ENCODE peak calls at places on chromosomes 2 and 18, in four cellular contexts. X is GM12878, M is K562, S is HepG2. Q is an unnamed sample.

GRCh38 chr2:1823187-1824169 is 79.2 kb upstream of the PXDN start:
- DNase-seq in X (no peak), M (no peak), S (no peak), Q (peak; percentile 65)

GRCh38 chr2:129930451-129930850 is 49.0 kb upstream of the RAB6C start:
- DNase-seq in X (no peak), S (no peak), M (no peak), Q (no peak)

GRCh38 chr2:238945433-238946150 is 97.7 kb downstream of the TWIST2 start:
- DNase-seq in S (peak; percentile 29), X (no peak), M (peak; percentile 24), Q (peak; percentile 82)

GRCh38 chr18:3624818-3625716 is 175.1 kb downstream of the TGIF1 start:
- DNase-seq in M (peak; percentile 59), X (no peak), S (no peak), Q (no peak)

GRCh38 chr2:207189040-207189439 is 23.3 kb upstream of the KLF7 start:
- DNase-seq in X (no peak), M (no peak), S (no peak), Q (no peak)

GRCh38 chr2:149188291-149188690 is 142.1 kb upstream of the LYPD6 start:
- DNase-seq in X (no peak), S (no peak), M (no peak), Q (no peak)

GRCh38 chr2:118670868-118671267 is 176.6 kb downstream of the EN1 start:
- DNase-seq in X (no peak), M (no peak), S (no peak), Q (no peak)

GRCh38 chr2:191421950-191422349 is 176.7 kb downstream of the MYO1B start:
- DNase-seq in S (no peak), X (no peak), M (no peak), Q (no peak)

GRCh38 chr18:5503740-5504139 is 40.1 kb downstream of the EPB41L3 start:
- DNase-seq in M (no peak), S (no peak), X (no peak), Q (no peak)

GRCh38 chr18:79546781-79547272 is 132.8 kb upstream of the CTDP1 start:
- DNase-seq in M (no peak), S (no peak), X (no peak), Q (no peak)

GRCh38 chr18:55407191-55407590 is 180.8 kb downstream of the TCF4 start:
- DNase-seq in M (no peak), S (no peak), X (no peak), Q (no peak)

DNA sequence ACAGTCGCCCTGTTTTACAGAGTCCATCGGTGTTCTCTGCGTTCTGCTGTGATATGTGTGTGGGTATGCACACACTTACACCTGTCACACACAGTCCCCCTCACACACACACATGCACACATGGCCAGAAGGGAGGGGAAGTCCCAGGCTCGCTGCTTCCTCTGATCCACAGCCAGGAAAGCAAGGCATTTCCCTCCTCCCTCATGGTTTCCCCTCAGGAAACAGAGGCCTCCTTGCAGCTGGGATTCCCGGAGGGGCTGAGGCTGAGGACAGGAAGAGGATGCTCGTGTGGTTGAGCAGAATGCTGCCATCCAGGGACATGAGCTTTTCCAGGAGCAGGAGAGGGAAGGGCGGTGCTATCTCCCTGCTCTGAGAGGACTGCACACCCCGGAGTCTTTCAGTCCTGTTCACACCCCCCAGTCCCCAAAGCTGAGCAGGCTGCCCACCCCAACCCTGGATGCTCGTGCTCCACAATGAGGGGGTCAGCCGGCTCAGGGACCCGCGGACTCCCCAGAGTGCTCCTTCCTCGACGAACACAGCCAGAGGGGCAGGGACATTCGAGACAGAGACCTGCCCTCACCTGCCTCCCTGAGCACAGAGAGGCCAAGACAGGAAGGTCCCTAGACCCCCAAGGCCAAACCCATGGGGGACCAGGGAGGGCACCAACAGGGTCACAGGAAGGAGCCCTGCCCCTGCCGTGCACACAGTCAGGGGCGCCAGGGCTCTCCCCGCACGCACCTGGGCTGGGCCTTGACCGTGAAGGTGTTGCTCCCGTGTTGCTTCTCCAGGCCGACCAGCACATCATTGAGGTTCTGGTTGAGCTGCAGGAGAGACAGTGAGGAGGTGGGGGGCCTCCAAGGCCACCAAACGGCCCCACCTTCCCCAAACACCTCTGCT is 45.3 kb downstream of the BIN1 start:
- DNase-seq in S (no peak), X (no peak), M (no peak), Q (no peak)
- TF ChIP-seq TCF7 in S (no peak), X (no peak), M (no peak), Q (no peak)

DNA sequence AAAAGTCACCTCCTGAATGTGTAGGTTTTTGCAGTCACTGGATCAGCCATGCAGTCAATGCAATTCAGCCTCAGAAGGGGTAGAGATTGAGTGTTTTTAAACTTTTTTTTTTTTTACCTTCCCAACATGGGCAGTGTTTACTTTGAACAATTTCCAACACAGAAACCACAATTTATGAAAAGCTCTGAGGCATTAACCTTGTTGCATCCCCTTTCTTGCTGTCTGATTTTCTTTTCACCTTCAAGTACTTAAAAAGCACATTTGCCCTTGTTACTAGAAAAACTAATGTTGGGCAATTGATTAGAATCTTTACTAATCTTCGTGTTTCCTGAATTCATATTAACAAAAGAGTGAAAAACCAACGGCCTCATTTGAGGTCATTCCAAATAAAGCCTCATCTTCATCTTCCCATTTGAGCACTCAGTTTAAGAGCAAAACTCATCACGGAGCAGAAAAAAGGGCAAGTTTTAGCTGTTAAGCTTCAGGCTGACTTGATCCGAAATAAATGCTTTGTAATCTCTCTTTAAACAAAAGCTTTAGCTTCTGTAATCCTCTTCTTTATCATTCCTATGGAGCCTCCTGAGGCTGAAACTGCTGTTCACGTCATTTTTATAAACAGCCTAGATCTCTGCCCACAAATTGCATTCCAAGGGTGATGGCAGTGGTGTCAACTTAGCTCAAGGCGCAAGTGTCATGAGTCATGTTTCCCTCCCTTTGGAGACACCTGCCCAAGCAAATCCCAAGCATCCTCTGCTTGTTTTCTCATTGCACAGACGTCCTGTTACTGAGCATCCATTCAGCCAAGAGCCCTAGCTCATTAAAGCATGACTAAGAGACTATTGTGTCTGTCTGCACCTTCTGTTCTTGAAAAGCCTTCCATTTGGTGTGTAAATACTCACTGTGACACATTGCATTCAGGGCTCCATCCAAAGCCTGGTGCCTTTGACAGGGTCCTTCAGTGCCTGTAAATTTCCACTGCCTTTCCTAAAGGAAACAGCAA is 107.7 kb downstream of the HNMT start:
- DNase-seq in M (no peak), S (peak; percentile 39), X (no peak), Q (no peak)
- TF ChIP-seq TCF7 in M (no peak), S (no peak), X (no peak), Q (no peak)

DNA sequence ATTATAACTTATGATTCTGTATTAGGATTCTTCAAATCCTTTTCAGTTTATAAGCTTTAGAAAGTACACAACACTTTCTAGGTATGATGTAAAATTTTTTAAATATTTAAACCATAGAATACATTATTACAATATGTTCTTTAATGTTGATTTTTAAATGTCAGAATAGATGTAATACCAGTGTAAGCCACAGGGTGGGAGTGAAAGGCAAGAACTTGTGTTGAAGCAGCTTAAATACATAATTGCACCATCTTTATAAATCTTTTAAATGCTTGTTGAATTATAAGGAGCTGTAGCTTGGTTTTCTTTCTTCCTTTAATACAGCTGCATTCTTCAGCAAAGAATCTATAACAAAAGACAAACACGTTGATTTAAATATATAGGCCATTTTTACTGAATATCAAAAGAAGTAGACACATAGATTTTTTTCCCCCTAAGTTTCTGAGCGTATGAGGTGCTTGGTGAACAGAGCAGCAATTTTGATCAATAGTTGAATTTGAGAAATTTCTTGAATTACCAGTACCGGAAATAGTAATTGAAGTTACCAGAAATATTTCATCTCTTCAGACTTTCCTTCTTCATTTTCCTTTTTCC is 63.0 kb downstream of the TANK start:
- DNase-seq in M (peak; percentile 35), X (no peak), S (peak; percentile 51), Q (no peak)
- TF ChIP-seq TCF7 in M (no peak), X (no peak), S (no peak), Q (no peak)

DNA sequence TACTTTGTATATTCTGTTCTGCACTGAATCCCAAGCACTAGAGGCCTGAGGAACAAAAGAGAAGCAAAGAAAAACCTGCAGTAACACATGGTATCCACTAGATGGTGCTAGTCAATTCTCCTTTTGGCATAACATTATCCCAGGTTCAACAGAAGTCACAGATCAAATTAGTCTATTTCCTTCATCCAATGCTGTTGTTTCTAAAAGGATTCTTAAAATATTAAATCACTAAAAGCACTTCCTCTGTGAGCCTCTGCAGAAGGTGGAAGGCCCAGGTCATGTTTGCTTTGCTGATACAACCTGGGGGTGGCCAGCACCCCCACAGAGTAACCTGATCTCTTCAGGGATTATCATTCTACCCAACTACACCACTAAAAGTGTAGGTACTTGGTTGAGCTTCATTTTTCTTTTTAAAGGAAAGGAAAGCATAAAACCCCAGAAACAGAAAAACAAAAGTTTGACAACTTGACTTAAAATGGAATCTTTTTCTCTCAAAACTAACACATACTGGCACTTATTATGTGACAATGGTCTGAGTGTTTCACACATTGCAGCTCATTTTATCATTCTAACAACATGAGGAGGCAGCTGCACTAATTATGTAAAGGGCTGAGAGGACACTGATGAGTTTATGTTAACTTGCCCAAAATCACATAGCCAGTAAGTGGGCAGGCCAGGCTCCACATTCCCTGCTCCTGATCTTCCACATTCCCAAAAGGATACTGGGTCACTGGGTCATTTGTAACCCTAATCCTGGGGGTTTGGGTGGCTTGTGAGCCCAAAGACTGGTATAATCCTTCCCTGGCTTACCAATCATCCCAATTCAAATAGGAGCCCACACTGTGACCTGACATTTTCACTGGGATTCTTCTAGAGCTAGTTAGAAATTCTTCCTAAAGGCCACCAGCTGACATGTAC is 66.8 kb upstream of the DNER start:
- DNase-seq in M (peak; percentile 41), S (peak; percentile 43), X (no peak), Q (no peak)
- TF ChIP-seq TCF7 in M (no peak), S (no peak), X (no peak), Q (no peak)